ENCODE peak calls at places on chromosome 12, in eight cellular contexts. One of them, this sample, is unnamed.

GRCh38 chr12:123266679-123267277 is 4.9 kb downstream of the CDK2AP1 start:
- DNase-seq in effector memory CD4-positive, alpha-beta T cell: no peak
- DNase-seq in A549: no peak
- DNase-seq in heart left ventricle: no peak
- DNase-seq in body of pancreas: no peak
- DNase-seq in kidney: peak; percentile 59
- DNase-seq in IMR-90: no peak
- DNase-seq in tibial nerve: no peak
- DNase-seq in this sample: no peak

GRCh38 chr12:5887758-5888157 is 57.3 kb downstream of the ANO2 start:
- DNase-seq in effector memory CD4-positive, alpha-beta T cell: no peak
- DNase-seq in A549: no peak
- DNase-seq in heart left ventricle: no peak
- DNase-seq in body of pancreas: no peak
- DNase-seq in kidney: no peak
- DNase-seq in IMR-90: no peak
- DNase-seq in tibial nerve: no peak
- DNase-seq in this sample: no peak

GRCh38 chr12:38484821-38485220 is 168.2 kb downstream of the ALG10B start:
- DNase-seq in effector memory CD4-positive, alpha-beta T cell: no peak
- DNase-seq in A549: no peak
- DNase-seq in heart left ventricle: no peak
- DNase-seq in body of pancreas: no peak
- DNase-seq in kidney: no peak
- DNase-seq in IMR-90: no peak
- DNase-seq in tibial nerve: no peak
- DNase-seq in this sample: no peak

GRCh38 chr12:97556201-97556824 is 93.7 kb downstream of the RMST start:
- DNase-seq in effector memory CD4-positive, alpha-beta T cell: no peak
- DNase-seq in A549: no peak
- DNase-seq in heart left ventricle: peak; percentile 18
- DNase-seq in body of pancreas: no peak
- DNase-seq in kidney: peak; percentile 74
- DNase-seq in IMR-90: no peak
- DNase-seq in tibial nerve: no peak
- DNase-seq in this sample: peak; percentile 1

GRCh38 chr12:53973093-53974042 is at the start of gene HOXC11:
- DNase-seq in effector memory CD4-positive, alpha-beta T cell: no peak
- DNase-seq in A549: no peak
- DNase-seq in heart left ventricle: no peak
- DNase-seq in body of pancreas: no peak
- DNase-seq in kidney: peak; percentile 90
- DNase-seq in IMR-90: no peak
- DNase-seq in tibial nerve: no peak
- DNase-seq in this sample: no peak

GRCh38 chr12:7321624-7322023 is 17.8 kb downstream of the ACSM4 start:
- DNase-seq in effector memory CD4-positive, alpha-beta T cell: no peak
- DNase-seq in A549: no peak
- DNase-seq in heart left ventricle: no peak
- DNase-seq in body of pancreas: no peak
- DNase-seq in kidney: no peak
- DNase-seq in IMR-90: no peak
- DNase-seq in tibial nerve: no peak
- DNase-seq in this sample: no peak

GRCh38 chr12:132285311-132285741 is 44.1 kb downstream of the GALNT9 start:
- DNase-seq in effector memory CD4-positive, alpha-beta T cell: no peak
- DNase-seq in A549: no peak
- DNase-seq in heart left ventricle: no peak
- DNase-seq in body of pancreas: no peak
- DNase-seq in kidney: no peak
- DNase-seq in IMR-90: no peak
- DNase-seq in tibial nerve: no peak
- DNase-seq in this sample: no peak

GRCh38 chr12:130796985-130797686 is 41.9 kb downstream of the STX2 start:
- DNase-seq in effector memory CD4-positive, alpha-beta T cell: no peak
- DNase-seq in A549: no peak
- DNase-seq in heart left ventricle: no peak
- DNase-seq in body of pancreas: no peak
- DNase-seq in kidney: no peak
- DNase-seq in IMR-90: no peak
- DNase-seq in tibial nerve: no peak
- DNase-seq in this sample: no peak

GRCh38 chr12:4829161-4829792 is 80.4 kb upstream of the KCNA1 start:
- DNase-seq in effector memory CD4-positive, alpha-beta T cell: no peak
- DNase-seq in A549: no peak
- DNase-seq in heart left ventricle: no peak
- DNase-seq in body of pancreas: no peak
- DNase-seq in kidney: no peak
- DNase-seq in IMR-90: no peak
- DNase-seq in tibial nerve: no peak
- DNase-seq in this sample: peak; percentile 90

GRCh38 chr12:15757553-15758255 is 31.5 kb downstream of the EPS8 start:
- DNase-seq in effector memory CD4-positive, alpha-beta T cell: no peak
- DNase-seq in A549: peak; percentile 69
- DNase-seq in heart left ventricle: no peak
- DNase-seq in body of pancreas: peak; percentile 21
- DNase-seq in kidney: no peak
- DNase-seq in IMR-90: peak; percentile 92
- DNase-seq in tibial nerve: no peak
- DNase-seq in this sample: no peak

GRCh38 chr12:119354187-119354586 is 19.7 kb downstream of the CCDC60 start:
- DNase-seq in effector memory CD4-positive, alpha-beta T cell: no peak
- DNase-seq in A549: no peak
- DNase-seq in heart left ventricle: no peak
- DNase-seq in body of pancreas: no peak
- DNase-seq in kidney: no peak
- DNase-seq in IMR-90: no peak
- DNase-seq in tibial nerve: no peak
- DNase-seq in this sample: no peak

GRCh38 chr12:26699237-26699636 is 133.8 kb downstream of the ITPR2 start:
- DNase-seq in effector memory CD4-positive, alpha-beta T cell: no peak
- DNase-seq in A549: no peak
- DNase-seq in heart left ventricle: no peak
- DNase-seq in body of pancreas: no peak
- DNase-seq in kidney: no peak
- DNase-seq in IMR-90: peak; percentile 53
- DNase-seq in tibial nerve: no peak
- DNase-seq in this sample: no peak

DNA sequence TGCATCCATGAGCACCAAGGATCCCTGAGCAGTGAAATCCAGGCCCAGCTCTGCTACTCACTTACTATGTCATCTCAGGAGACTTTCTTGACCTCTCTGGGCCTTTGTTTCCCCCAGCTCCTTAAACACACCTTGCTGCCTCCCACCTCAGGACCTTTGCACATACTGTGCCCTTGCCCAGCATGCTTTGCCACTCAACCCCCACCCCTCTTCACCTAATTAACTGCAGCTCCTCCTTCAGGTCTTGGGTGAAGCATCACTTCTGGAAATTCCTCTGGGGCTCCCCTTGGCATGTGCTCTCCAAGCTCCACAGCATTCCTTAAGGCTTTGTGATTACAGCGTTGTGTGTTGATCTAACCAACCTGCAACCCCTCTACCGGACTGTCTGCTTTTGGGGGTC is 15.9 kb downstream of the WSCD2 start:
- DNase-seq in effector memory CD4-positive, alpha-beta T cell: no peak
- DNase-seq in A549: no peak
- DNase-seq in heart left ventricle: no peak
- DNase-seq in body of pancreas: no peak
- DNase-seq in kidney: no peak
- DNase-seq in IMR-90: no peak
- DNase-seq in tibial nerve: no peak
- DNase-seq in this sample: no peak
- H3K9me3 ChIP-seq in effector memory CD4-positive, alpha-beta T cell: no peaks in the 10 kb centered on the region
- H3K9me3 ChIP-seq in A549: no peaks in the 10 kb centered on the region
- H3K9me3 ChIP-seq in heart left ventricle: no peaks in the 10 kb centered on the region
- H3K9me3 ChIP-seq in body of pancreas: no peaks in the 10 kb centered on the region
- H3K9me3 ChIP-seq in kidney: no peaks in the 10 kb centered on the region
- H3K9me3 ChIP-seq in IMR-90: no peaks in the 10 kb centered on the region
- H3K9me3 ChIP-seq in tibial nerve: no peaks in the 10 kb centered on the region
- H3K9me3 ChIP-seq in this sample: no peaks in the 10 kb centered on the region

DNA sequence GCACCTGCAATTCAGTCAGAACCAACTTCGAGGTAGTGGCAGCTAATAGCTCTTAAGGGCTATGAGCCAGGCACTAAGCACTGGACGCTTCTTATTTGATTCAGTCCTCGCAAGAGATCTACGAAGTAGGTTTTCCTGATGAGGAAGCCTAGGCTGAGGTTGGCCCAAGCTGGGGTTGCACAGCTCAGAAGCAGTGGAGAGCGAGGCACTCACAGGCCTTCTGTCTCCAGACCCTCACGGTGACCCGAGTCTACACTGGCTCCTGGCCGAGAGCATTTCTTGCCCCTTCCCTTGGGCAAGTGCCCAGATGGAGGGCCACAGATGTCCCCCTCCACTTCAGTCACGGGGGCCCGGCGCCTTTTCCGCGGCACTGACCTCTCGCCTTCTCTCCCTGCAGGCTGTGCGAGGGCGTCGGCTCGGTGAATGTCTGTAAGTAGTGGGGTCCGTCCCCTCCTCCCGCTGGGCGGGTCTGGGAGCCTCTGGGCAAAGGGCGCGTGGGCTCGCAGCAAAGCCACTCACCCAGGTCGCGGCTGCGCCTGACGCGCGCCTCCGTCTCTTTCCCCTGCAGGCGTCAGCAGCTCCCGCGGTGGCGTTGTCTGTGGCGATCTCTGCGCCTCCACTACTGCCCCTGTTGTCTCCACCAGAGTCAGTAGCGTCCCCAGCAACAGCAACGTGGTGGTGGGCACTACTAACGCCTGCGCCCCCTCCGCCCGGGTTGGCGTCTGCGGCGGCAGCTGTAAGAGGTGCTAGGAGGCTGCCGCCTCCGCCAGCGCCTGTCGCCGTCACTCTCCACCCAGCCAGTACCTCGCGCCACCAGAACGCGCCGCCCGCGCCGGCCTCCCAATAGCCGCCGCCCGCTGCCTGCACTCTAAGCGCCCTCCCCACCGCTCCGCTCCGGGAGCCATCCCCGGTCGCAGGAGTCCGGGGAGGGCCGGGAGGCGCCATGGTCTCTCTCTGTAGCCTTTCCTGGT is 13.1 kb downstream of the KRT83 start:
- DNase-seq in effector memory CD4-positive, alpha-beta T cell: no peak
- DNase-seq in A549: no peak
- DNase-seq in heart left ventricle: peak; percentile 42
- DNase-seq in body of pancreas: peak; percentile 61
- DNase-seq in kidney: peak; percentile 89
- DNase-seq in IMR-90: peak; percentile 11
- DNase-seq in tibial nerve: no peak
- DNase-seq in this sample: no peak
- H3K27ac ChIP-seq in effector memory CD4-positive, alpha-beta T cell: no peak overlapping the region
- H3K27ac ChIP-seq in A549: peak overlapping the region; percentile 87
- H3K27ac ChIP-seq in heart left ventricle: no peak overlapping the region
- H3K27ac ChIP-seq in body of pancreas: peak overlapping the region; percentile 38
- H3K27ac ChIP-seq in kidney: no peak overlapping the region
- H3K27ac ChIP-seq in IMR-90: no peak overlapping the region
- H3K27ac ChIP-seq in tibial nerve: no peak overlapping the region
- H3K27ac ChIP-seq in this sample: no peak overlapping the region

DNA sequence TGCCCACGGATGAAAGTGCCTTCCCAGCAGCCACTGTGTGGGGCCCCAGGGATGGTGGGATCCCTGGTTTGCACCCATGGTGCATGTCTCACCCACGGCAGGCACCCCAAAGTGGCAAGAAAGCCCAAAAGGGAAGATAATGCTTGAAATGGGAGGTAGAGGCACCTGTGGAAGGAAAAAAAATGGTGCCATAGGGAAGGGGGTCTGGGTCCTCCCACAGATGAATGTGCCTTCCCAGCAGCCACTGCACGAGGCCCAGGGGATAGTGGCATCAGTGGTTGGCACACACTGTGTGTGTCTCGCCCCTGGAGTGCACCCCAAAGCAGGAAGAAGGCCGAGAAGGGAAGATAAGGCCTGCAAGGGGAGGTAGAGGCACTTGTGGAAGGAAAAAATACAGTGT is 264.2 kb downstream of the ALG10 start:
- DNase-seq in effector memory CD4-positive, alpha-beta T cell: no peak
- DNase-seq in A549: no peak
- DNase-seq in heart left ventricle: peak; percentile 6
- DNase-seq in body of pancreas: no peak
- DNase-seq in kidney: no peak
- DNase-seq in IMR-90: no peak
- DNase-seq in tibial nerve: no peak
- DNase-seq in this sample: no peak
- H3K9me3 ChIP-seq in effector memory CD4-positive, alpha-beta T cell: peaks cover 5% of the 10 kb centered on the region
- H3K9me3 ChIP-seq in A549: peaks cover 8% of the 10 kb centered on the region
- H3K9me3 ChIP-seq in heart left ventricle: peaks cover 50% of the 10 kb centered on the region
- H3K9me3 ChIP-seq in body of pancreas: no peaks in the 10 kb centered on the region
- H3K9me3 ChIP-seq in kidney: peaks cover 32% of the 10 kb centered on the region
- H3K9me3 ChIP-seq in IMR-90: peaks cover 45% of the 10 kb centered on the region
- H3K9me3 ChIP-seq in tibial nerve: peaks cover 98% of the 10 kb centered on the region
- H3K9me3 ChIP-seq in this sample: peaks cover 19% of the 10 kb centered on the region

GRCh38 chr12:116432321-116432750 is 126.8 kb upstream of the MAP1LC3B2 start:
- DNase-seq in effector memory CD4-positive, alpha-beta T cell: no peak
- DNase-seq in A549: no peak
- DNase-seq in heart left ventricle: no peak
- DNase-seq in body of pancreas: no peak
- DNase-seq in kidney: no peak
- DNase-seq in IMR-90: peak; percentile 50
- DNase-seq in tibial nerve: no peak
- DNase-seq in this sample: no peak

GRCh38 chr12:116435984-116436383 is 123.2 kb upstream of the MAP1LC3B2 start:
- DNase-seq in effector memory CD4-positive, alpha-beta T cell: no peak
- DNase-seq in A549: no peak
- DNase-seq in heart left ventricle: no peak
- DNase-seq in body of pancreas: no peak
- DNase-seq in kidney: no peak
- DNase-seq in IMR-90: no peak
- DNase-seq in tibial nerve: no peak
- DNase-seq in this sample: no peak

GRCh38 chr12:116430911-116431565 is 128.1 kb upstream of the MAP1LC3B2 start:
- DNase-seq in effector memory CD4-positive, alpha-beta T cell: no peak
- DNase-seq in A549: no peak
- DNase-seq in heart left ventricle: no peak
- DNase-seq in body of pancreas: no peak
- DNase-seq in kidney: no peak
- DNase-seq in IMR-90: no peak
- DNase-seq in tibial nerve: no peak
- DNase-seq in this sample: no peak

GRCh38 chr12:116434155-116435065 is 124.8 kb upstream of the MAP1LC3B2 start:
- DNase-seq in effector memory CD4-positive, alpha-beta T cell: no peak
- DNase-seq in A549: peak; percentile 81
- DNase-seq in heart left ventricle: peak; percentile 64
- DNase-seq in body of pancreas: peak; percentile 77
- DNase-seq in kidney: peak; percentile 96
- DNase-seq in IMR-90: peak; percentile 92
- DNase-seq in tibial nerve: peak; percentile 78
- DNase-seq in this sample: no peak

DNA sequence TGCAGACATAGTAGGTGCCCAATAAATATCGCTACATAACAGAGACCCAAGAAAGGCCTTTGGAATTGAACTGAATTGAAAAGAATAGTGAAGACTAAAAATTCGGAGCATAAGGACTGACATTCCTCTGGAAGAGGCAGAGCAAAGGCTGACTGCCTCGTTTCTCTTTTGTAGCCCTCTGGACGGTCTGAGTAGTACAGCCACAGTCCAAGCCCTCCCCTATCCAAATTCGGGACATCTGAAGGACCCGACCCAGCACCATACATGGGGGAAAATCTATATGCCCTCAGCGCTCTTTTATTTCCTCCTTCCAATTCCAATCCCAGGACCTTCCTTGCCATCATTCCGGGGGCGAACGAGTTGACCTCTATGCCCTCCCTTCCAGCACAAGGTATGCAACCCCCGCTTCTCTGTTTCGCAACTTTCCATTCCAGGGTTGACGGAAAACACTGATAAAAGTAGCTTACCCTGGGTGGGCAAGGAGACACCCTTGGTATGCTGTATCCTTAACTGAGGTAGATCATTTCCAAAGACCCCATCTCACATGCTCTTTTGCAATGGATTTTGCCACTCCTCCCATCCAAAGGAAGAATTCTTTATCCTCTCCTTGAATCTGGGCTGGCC is 127.4 kb upstream of the MAP1LC3B2 start:
- DNase-seq in effector memory CD4-positive, alpha-beta T cell: no peak
- DNase-seq in A549: no peak
- DNase-seq in heart left ventricle: no peak
- DNase-seq in body of pancreas: no peak
- DNase-seq in kidney: no peak
- DNase-seq in IMR-90: no peak
- DNase-seq in tibial nerve: no peak
- DNase-seq in this sample: no peak
- H3K27ac ChIP-seq in effector memory CD4-positive, alpha-beta T cell: no peak overlapping the region
- H3K27ac ChIP-seq in A549: peak overlapping the region; percentile 88
- H3K27ac ChIP-seq in heart left ventricle: no peak overlapping the region
- H3K27ac ChIP-seq in body of pancreas: no peak overlapping the region
- H3K27ac ChIP-seq in kidney: no peak overlapping the region
- H3K27ac ChIP-seq in IMR-90: no peak overlapping the region
- H3K27ac ChIP-seq in tibial nerve: no peak overlapping the region
- H3K27ac ChIP-seq in this sample: no peak overlapping the region